ENCODE peak calls at places on chromosomes 1 and 21, in six cellular contexts. U is fibroblast of villous mesenchyme; X is Right ventricle myocardium superior; A is EH; T is mammary epithelial cell; F is activated T-helper 9 cell treated with anti-CD3 and anti-CD28 coated beads, Interleukin-2, amount 50 U/mL, for 16 hours. R is an unnamed sample.

GRCh38 chr21:25188639-25189038 is 418.6 kb downstream of the MRPL39 start:
- DNase-seq in U (no peak), X (no peak), A (no peak), T (no peak), F (no peak), R (no peak)

GRCh38 chr1:109396971-109397370 is 747 bp downstream of the SORT1 start:
- DNase-seq in U (no peak), X (no peak), A (no peak), T (no peak), F (no peak), R (peak; percentile 13)

GRCh38 chr21:45013271-45013841 is 61.0 kb upstream of the ADARB1 start:
- DNase-seq in U (no peak), X (peak; percentile 35), A (no peak), T (no peak), F (no peak), R (no peak)

GRCh38 chr1:202665417-202665816 is 44.8 kb downstream of the SYT2 start:
- DNase-seq in U (no peak), X (no peak), A (no peak), T (no peak), F (no peak), R (no peak)

GRCh38 chr21:38766987-38767722 is 38.6 kb upstream of the ETS2 start:
- DNase-seq in U (no peak), X (no peak), A (no peak), T (peak; percentile 83), F (peak; percentile 46), R (peak; percentile 47)

GRCh38 chr1:228842094-228842775 is 107.0 kb downstream of the RHOU start:
- DNase-seq in U (peak; percentile 88), X (no peak), A (peak; percentile 78), T (peak; percentile 61), F (no peak), R (peak; percentile 60)

GRCh38 chr1:44947060-44947773 is 39.2 kb downstream of the EIF2B3 start:
- DNase-seq in U (peak; percentile 81), X (no peak), A (peak; percentile 89), T (no peak), F (no peak), R (no peak)

GRCh38 chr1:187270256-187270655 is 441.5 kb downstream of the PLA2G4A start:
- DNase-seq in U (no peak), X (no peak), A (no peak), T (no peak), F (no peak), R (no peak)

GRCh38 chr1:182056596-182057366 is 4.7 kb downstream of the ZNF648 start:
- DNase-seq in U (no peak), X (no peak), A (no peak), T (no peak), F (no peak), R (no peak)

GRCh38 chr1:209650454-209650853 is 1.8 kb downstream of the LAMB3 start:
- DNase-seq in U (no peak), X (no peak), A (peak; percentile 73), T (peak; percentile 17), F (no peak), R (no peak)

GRCh38 chr1:29332204-29332603 is 95.9 kb downstream of the PTPRU start:
- DNase-seq in U (peak; percentile 41), X (no peak), A (peak; percentile 36), T (peak; percentile 14), F (no peak), R (peak; percentile 44)

GRCh38 chr1:217881607-217882332 is 250.6 kb downstream of the SPATA17 start:
- DNase-seq in U (no peak), X (no peak), A (no peak), T (no peak), F (no peak), R (peak; percentile 15)

GRCh38 chr1:204241050-204241449 is 27.3 kb upstream of the GOLT1A start:
- DNase-seq in U (no peak), X (no peak), A (no peak), T (peak; percentile 18), F (no peak), R (peak; percentile 68)

GRCh38 chr1:50447961-50448360 is 24.7 kb upstream of the DMRTA2 start:
- DNase-seq in U (no peak), X (no peak), A (peak; percentile 30), T (no peak), F (no peak), R (no peak)

GRCh38 chr1:119626841-119627240 is 21.2 kb downstream of the ZNF697 start:
- DNase-seq in U (no peak), X (no peak), A (peak; percentile 83), T (no peak), F (no peak), R (no peak)

GRCh38 chr1:236523704-236524141 is at the start of gene LGALS8:
- DNase-seq in U (peak; percentile 84), X (peak; percentile 95), A (peak; percentile 86), T (peak; percentile 78), F (peak; percentile 81), R (peak; percentile 83)

GRCh38 chr1:67274623-67275325 is 32.9 kb upstream of the IL12RB2 start:
- DNase-seq in U (no peak), X (no peak), A (no peak), T (no peak), F (no peak), R (no peak)

GRCh38 chr1:172779501-172779900 is 120.6 kb downstream of the FASLG start:
- DNase-seq in U (peak; percentile 65), X (no peak), A (peak; percentile 52), T (no peak), F (no peak), R (no peak)

GRCh38 chr1:245953876-245954660 is 553.0 kb downstream of the SMYD3 start:
- DNase-seq in U (peak; percentile 70), X (no peak), A (peak; percentile 16), T (peak; percentile 6), F (no peak), R (no peak)

GRCh38 chr1:40027647-40028046 is 12.9 kb upstream of the CAP1 start:
- DNase-seq in U (no peak), X (no peak), A (no peak), T (no peak), F (no peak), R (no peak)

GRCh38 chr1:202143768-202144509 is 598 bp downstream of the ARL8A start:
- DNase-seq in U (peak; percentile 37), X (peak; percentile 63), A (peak; percentile 31), T (no peak), F (no peak), R (no peak)

GRCh38 chr21:44919913-44920693 is 596 bp downstream of the ITGB2 start:
- DNase-seq in U (no peak), X (peak; percentile 33), A (no peak), T (no peak), F (no peak), R (no peak)

GRCh38 chr1:100034465-100034864 is 64.7 kb downstream of the SLC35A3 start:
- DNase-seq in U (peak; percentile 49), X (no peak), A (peak; percentile 31), T (no peak), F (no peak), R (peak; percentile 29)

GRCh38 chr1:43454270-43455011 is 710 bp upstream of the HYI start:
- DNase-seq in U (peak; percentile 82), X (peak; percentile 79), A (peak; percentile 87), T (peak; percentile 26), F (peak; percentile 35), R (peak; percentile 90)